ENCODE peak calls at places on chromosomes 13 and 19, in five cellular contexts. L is neural progenitor cell, T is uterus, P is stomach, Q is SK-N-SH. K is an unnamed sample.

GRCh38 chr13:26679945-26680516 is 80.6 kb downstream of the GPR12 start:
- DNase-seq in L (peak), T (no peak), P (no peak), Q (no peak), K (peak)

GRCh38 chr13:72953391-72953960 is 105.3 kb upstream of the KLF5 start:
- DNase-seq in L (no peak), T (no peak), P (peak), Q (no peak), K (no peak)

GRCh38 chr13:76890036-76890435 is 3.8 kb upstream of the KCTD12 start:
- DNase-seq in L (no peak), T (no peak), P (no peak), Q (no peak), K (peak)

GRCh38 chr13:26067601-26068000 is 15.8 kb upstream of the SHISA2 start:
- DNase-seq in L (no peak), T (no peak), P (no peak), Q (no peak), K (peak)

GRCh38 chr13:111005808-111006494 is 91.1 kb upstream of the ANKRD10 start:
- DNase-seq in L (no peak), T (peak), P (peak), Q (no peak), K (peak)

GRCh38 chr13:37534181-37534580 is 64.4 kb downstream of the POSTN start:
- DNase-seq in L (no peak), T (no peak), P (no peak), Q (no peak), K (peak)

GRCh38 chr13:60583911-60584753 is 187.1 kb downstream of the TDRD3 start:
- DNase-seq in L (peak), T (peak), P (no peak), Q (no peak), K (no peak)

GRCh38 chr13:50740052-50740741 is 103.3 kb downstream of the DLEU7 start:
- DNase-seq in L (no peak), T (no peak), P (no peak), Q (no peak), K (peak)

GRCh38 chr13:48125794-48126228 is 30.9 kb upstream of the MED4 start:
- DNase-seq in L (no peak), T (peak), P (no peak), Q (no peak), K (peak)

GRCh38 chr19:991174-991931 is 7.2 kb downstream of the WDR18 start:
- DNase-seq in L (peak), T (no peak), P (no peak), Q (peak), K (peak)

GRCh38 chr19:16397791-16398529 is 73.3 kb downstream of the KLF2 start:
- DNase-seq in L (no peak), T (no peak), P (no peak), Q (no peak), K (no peak)

GRCh38 chr13:74102691-74103090 is 31.5 kb downstream of the KLF12 start:
- DNase-seq in L (no peak), T (no peak), P (no peak), Q (no peak), K (no peak)

GRCh38 chr19:57171551-57172081 is 4.3 kb upstream of the DUXA start:
- DNase-seq in L (peak), T (peak), P (no peak), Q (peak), K (peak)

GRCh38 chr19:38266981-38267597 is 2.7 kb downstream of the SPINT2 start:
- DNase-seq in L (no peak), T (no peak), P (no peak), Q (no peak), K (peak)

GRCh38 chr19:3178377-3178972 is at the start of gene S1PR4:
- DNase-seq in L (no peak), T (no peak), P (no peak), Q (no peak), K (no peak)

GRCh38 chr19:32676186-32676894 is 692 bp downstream of the RGS9BP start:
- DNase-seq in L (peak), T (no peak), P (peak), Q (peak), K (no peak)

GRCh38 chr13:49086711-49087110 is 111.0 kb downstream of the FNDC3A start:
- DNase-seq in L (no peak), T (no peak), P (no peak), Q (no peak), K (peak)

GRCh38 chr19:16446108-16447014 is 25.4 kb downstream of the EPS15L1 start:
- DNase-seq in L (no peak), T (no peak), P (no peak), Q (no peak), K (no peak)

GRCh38 chr19:56393119-56394012 is at the start of gene ZNF582:
- DNase-seq in L (peak), T (peak), P (peak), Q (peak), K (peak)

GRCh38 chr19:4908311-4908710 is 990 bp upstream of the UHRF1 start:
- DNase-seq in L (no peak), T (no peak), P (no peak), Q (no peak), K (no peak)

GRCh38 chr19:13152854-13153626 is 2.8 kb downstream of the IER2 start:
- DNase-seq in L (peak), T (peak), P (peak), Q (peak), K (peak)

GRCh38 chr13:112704634-112705145 is 14.9 kb downstream of the ATP11A start:
- DNase-seq in L (no peak), T (peak), P (no peak), Q (no peak), K (no peak)

GRCh38 chr13:97021241-97021640 is 27.0 kb upstream of the OXGR1 start:
- DNase-seq in L (no peak), T (no peak), P (no peak), Q (no peak), K (no peak)

GRCh38 chr19:5358173-5358800 is 17.7 kb upstream of the PTPRS start:
- DNase-seq in L (peak), T (no peak), P (no peak), Q (peak), K (peak)

GRCh38 chr19:39369200-39369599 is 21.7 kb downstream of the PAF1 start:
- DNase-seq in L (no peak), T (no peak), P (no peak), Q (no peak), K (no peak)

GRCh38 chr13:24899601-24900000 is 135.6 kb downstream of the RNF17 start:
- DNase-seq in L (no peak), T (no peak), P (no peak), Q (no peak), K (no peak)

GRCh38 chr13:35481777-35482176 is 5.3 kb upstream of the MAB21L1 start:
- DNase-seq in L (no peak), T (no peak), P (no peak), Q (no peak), K (peak)

GRCh38 chr19:10587022-10587838 is at the start of gene AP1M2:
- DNase-seq in L (no peak), T (no peak), P (peak), Q (no peak), K (no peak)

GRCh38 chr19:47230122-47230920 is 678 bp downstream of the BBC3 start:
- DNase-seq in L (peak), T (peak), P (peak), Q (peak), K (peak)

GRCh38 chr13:64684685-64685431 is 2545.3 kb downstream of the PCDH9 start:
- DNase-seq in L (no peak), T (no peak), P (no peak), Q (no peak), K (peak)

GRCh38 chr13:101703838-101704237 is 251.4 kb downstream of the ITGBL1 start:
- DNase-seq in L (no peak), T (no peak), P (no peak), Q (no peak), K (no peak)

GRCh38 chr19:1789282-1790020 is 22.6 kb downstream of the ATP8B3 start:
- DNase-seq in L (no peak), T (no peak), P (no peak), Q (peak), K (no peak)

GRCh38 chr19:38615007-38615581 is 2.7 kb downstream of the MAP4K1 start:
- DNase-seq in L (no peak), T (no peak), P (no peak), Q (no peak), K (no peak)

GRCh38 chr19:38298841-38299680 is 5.0 kb upstream of the C19orf33 start:
- DNase-seq in L (no peak), T (no peak), P (no peak), Q (no peak), K (peak)

GRCh38 chr13:31048521-31048920 is 113.2 kb downstream of the HSPH1 start:
- DNase-seq in L (peak), T (no peak), P (no peak), Q (no peak), K (no peak)

GRCh38 chr19:32977269-32977668 is 5.2 kb downstream of the FAAP24 start:
- DNase-seq in L (no peak), T (no peak), P (peak), Q (no peak), K (no peak)

GRCh38 chr13:71801781-71802180 is 65.2 kb downstream of the DACH1 start:
- DNase-seq in L (peak), T (no peak), P (no peak), Q (peak), K (no peak)

GRCh38 chr19:58547323-58548312 is 3.8 kb downstream of the TRIM28 start:
- DNase-seq in L (no peak), T (no peak), P (no peak), Q (no peak), K (no peak)
- H3K4me3 ChIP-seq in L (no peak), T (no peak), P (no peak), Q (peak), K (no peak)

DNA sequence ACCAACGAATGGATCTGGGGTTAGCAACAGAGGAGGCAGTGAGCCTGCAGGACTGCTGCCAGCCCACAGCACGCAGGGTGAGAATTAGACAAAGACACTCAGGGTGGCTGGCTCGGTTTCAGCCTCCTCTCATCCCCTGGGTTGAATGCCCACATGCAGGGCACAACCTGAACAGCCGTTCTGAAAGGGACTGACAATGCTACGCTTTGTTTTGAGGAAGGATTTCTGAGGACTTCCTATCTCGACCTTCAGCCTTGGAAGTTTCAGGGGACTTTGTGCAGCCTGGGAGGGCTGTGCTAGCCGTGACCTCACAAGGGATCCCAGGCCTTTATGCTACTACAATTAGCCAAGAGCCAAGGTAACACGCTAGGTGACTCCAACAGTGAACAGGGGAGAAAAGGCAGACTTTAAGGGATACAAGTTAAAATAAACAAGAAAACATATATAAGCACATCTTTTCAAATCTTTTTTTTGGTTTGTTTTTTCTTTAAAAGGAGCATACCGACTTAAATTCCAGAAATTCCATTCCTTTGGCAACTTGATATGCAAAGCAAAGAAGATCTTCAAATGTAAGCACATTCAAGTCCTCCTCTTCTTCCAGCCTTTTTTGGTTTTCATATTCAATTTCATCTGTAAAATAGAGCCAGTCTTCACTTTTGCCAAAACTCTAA is 34.5 kb upstream of the URAD start:
- DNase-seq in L (peak), T (no peak), P (no peak), Q (no peak), K (peak)
- H3K4me3 ChIP-seq in L (no peak), T (no peak), P (no peak), Q (no peak), K (no peak)

GRCh38 chr19:49301165-49301865 is 23.7 kb downstream of the SLC6A16 start:
- DNase-seq in L (peak), T (peak), P (peak), Q (peak), K (peak)
- H3K4me3 ChIP-seq in L (no peak), T (no peak), P (no peak), Q (peak), K (no peak)

GRCh38 chr19:34482380-34483250 is 1.1 kb downstream of the WTIP start:
- DNase-seq in L (peak), T (no peak), P (no peak), Q (peak), K (peak)

GRCh38 chr19:34480971-34481821 is at the start of gene WTIP:
- DNase-seq in L (peak), T (peak), P (peak), Q (peak), K (peak)

GRCh38 chr19:34479396-34479795 is 2.2 kb upstream of the WTIP start:
- DNase-seq in L (no peak), T (no peak), P (no peak), Q (no peak), K (no peak)

GRCh38 chr19:34481861-34482379 is 362 bp downstream of the WTIP start:
- DNase-seq in L (no peak), T (no peak), P (no peak), Q (peak), K (peak)

GRCh38 chr19:34480491-34480890 is 1.1 kb upstream of the WTIP start:
- DNase-seq in L (no peak), T (no peak), P (no peak), Q (no peak), K (no peak)
- H3K4me3 ChIP-seq in L (peak), T (no peak), P (no peak), Q (no peak), K (peak)

DNA sequence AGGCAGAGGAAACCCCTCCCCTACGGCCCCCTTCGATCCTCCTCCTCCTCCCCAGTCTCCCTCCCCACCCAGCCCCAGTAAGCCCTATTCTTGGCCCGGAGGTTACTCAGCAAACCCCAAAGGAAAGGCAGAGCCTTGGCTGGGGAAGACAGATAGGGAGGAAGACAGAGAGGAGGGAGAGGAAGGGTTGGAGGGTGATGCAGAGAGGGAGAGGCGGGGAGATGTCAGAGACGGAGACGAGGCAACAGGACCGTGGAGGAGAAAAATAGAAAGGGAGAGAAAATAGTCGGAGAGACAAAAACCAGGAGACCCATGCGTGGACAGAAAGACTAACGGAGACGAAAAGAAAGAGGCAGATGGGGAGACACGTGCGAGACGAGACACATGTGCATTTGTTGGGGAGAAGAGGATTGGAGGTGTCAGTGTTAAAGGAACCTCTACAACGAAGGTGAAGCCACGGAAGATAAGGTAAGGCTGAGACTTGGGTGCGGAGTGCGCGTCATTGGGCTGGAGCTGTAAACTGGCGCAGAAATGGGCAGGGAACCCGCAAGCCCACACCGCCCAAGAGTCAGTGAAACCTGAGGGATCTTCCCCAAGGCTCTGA is 2.9 kb downstream of the TGFB1 start:
- DNase-seq in L (no peak), T (no peak), P (no peak), Q (peak), K (peak)
- H3K4me3 ChIP-seq in L (peak), T (peak), P (peak), Q (peak), K (peak)

GRCh38 chr19:14536926-14537692 is 7.7 kb downstream of the TECR start:
- DNase-seq in L (peak), T (peak), P (peak), Q (peak), K (no peak)
- H3K4me3 ChIP-seq in L (no peak), T (no peak), P (peak), Q (no peak), K (no peak)

GRCh38 chr13:20232556-20233277 is 598 bp upstream of the GJB6 start:
- DNase-seq in L (no peak), T (no peak), P (no peak), Q (no peak), K (no peak)
- H3K4me3 ChIP-seq in L (peak), T (no peak), P (peak), Q (no peak), K (no peak)

GRCh38 chr13:52109096-52109495 is 19.8 kb downstream of the NEK5 start:
- DNase-seq in L (no peak), T (no peak), P (no peak), Q (no peak), K (no peak)
- H3K4me3 ChIP-seq in L (no peak), T (no peak), P (no peak), Q (no peak), K (no peak)

GRCh38 chr13:114152831-114153371 is 20.5 kb upstream of the RASA3 start:
- DNase-seq in L (peak), T (no peak), P (no peak), Q (no peak), K (peak)
- H3K4me3 ChIP-seq in L (no peak), T (no peak), P (no peak), Q (no peak), K (no peak)

GRCh38 chr13:46665243-46665629 is 112.3 kb downstream of the LRCH1 start:
- DNase-seq in L (no peak), T (no peak), P (no peak), Q (no peak), K (peak)
- H3K4me3 ChIP-seq in L (no peak), T (no peak), P (no peak), Q (no peak), K (no peak)